ENCODE peak calls at places on chromosome 2, in six cellular contexts. B is effector memory CD4-positive, alpha-beta T cell; P is SIG-M5; L is NCI-H146; J is SK-MEL-5; Q is chondrocyte. G is an unnamed sample.

GRCh38 chr2:69083126-69083733 is 70.3 kb downstream of the ANTXR1 start:
- DNase-seq in B (no peak), P (no peak), Q (no peak), J (peak), L (no peak), G (peak)

GRCh38 chr2:28338046-28338753 is 54.5 kb upstream of the FOSL2 start:
- DNase-seq in J (no peak), B (no peak), Q (no peak), P (no peak), L (no peak), G (no peak)

GRCh38 chr2:28319118-28320008 is 73.3 kb upstream of the FOSL2 start:
- DNase-seq in J (no peak), L (no peak), Q (no peak), B (no peak), P (no peak), G (no peak)

GRCh38 chr2:153221506-153221905 is 257.1 kb downstream of the RPRM start:
- DNase-seq in L (no peak), P (no peak), Q (no peak), J (no peak), B (no peak), G (no peak)

GRCh38 chr2:84846732-84847131 is 34.2 kb downstream of the TRABD2A start:
- DNase-seq in J (no peak), L (no peak), Q (no peak), P (no peak), B (no peak), G (no peak)

GRCh38 chr2:239359194-239359912 is 41.5 kb downstream of the HDAC4 start:
- DNase-seq in P (no peak), L (no peak), Q (no peak), B (no peak), J (no peak), G (no peak)

GRCh38 chr2:71897145-71897495 is 250.5 kb downstream of the CYP26B1 start:
- DNase-seq in L (no peak), P (no peak), J (no peak), Q (no peak), B (no peak), G (no peak)

GRCh38 chr2:119463990-119464389 is 32.3 kb downstream of the TMEM37 start:
- DNase-seq in L (no peak), J (no peak), P (no peak), Q (no peak), B (no peak), G (no peak)

GRCh38 chr2:23420091-23420839 is 35.3 kb downstream of the KLHL29 start:
- DNase-seq in L (no peak), P (no peak), J (no peak), B (no peak), Q (no peak), G (no peak)

GRCh38 chr2:218631837-218632236 is 24.1 kb downstream of the PLCD4 start:
- DNase-seq in L (no peak), J (no peak), P (no peak), B (no peak), Q (no peak), G (no peak)

GRCh38 chr2:55163258-55163657 is 68.8 kb downstream of the CLHC1 start:
- DNase-seq in P (no peak), L (no peak), J (no peak), B (no peak), Q (no peak), G (peak)

GRCh38 chr2:72965770-72966430 is 48.6 kb downstream of the EMX1 start:
- DNase-seq in P (no peak), B (no peak), L (no peak), Q (peak), J (no peak), G (no peak)

GRCh38 chr2:224958873-224959272 is 83.4 kb downstream of the DOCK10 start:
- DNase-seq in L (no peak), J (peak), Q (no peak), P (no peak), B (no peak), G (no peak)

GRCh38 chr2:150479075-150479915 is 8.2 kb downstream of the RND3 start:
- DNase-seq in J (no peak), B (no peak), L (no peak), P (no peak), Q (no peak), G (no peak)

GRCh38 chr2:20095469-20095868 is 44.0 kb upstream of the LAPTM4A start:
- DNase-seq in Q (no peak), J (no peak), P (no peak), B (no peak), L (no peak), G (no peak)

GRCh38 chr2:205763708-205764501 is 81.6 kb downstream of the NRP2 start:
- DNase-seq in J (peak), L (peak), P (no peak), Q (no peak), B (no peak), G (peak)

GRCh38 chr2:43458002-43458628 is 137.7 kb downstream of the THADA start:
- DNase-seq in L (no peak), B (no peak), Q (no peak), J (no peak), P (no peak), G (no peak)

GRCh38 chr2:70211595-70211994 is 20.8 kb upstream of the C2orf42 start:
- DNase-seq in B (no peak), J (no peak), Q (no peak), L (no peak), P (no peak), G (no peak)

GRCh38 chr2:41966431-41966893 is 81.4 kb upstream of the PKDCC start:
- DNase-seq in Q (peak), J (peak), L (peak), B (no peak), P (no peak), G (peak)

GRCh38 chr2:28516950-28517349 is 21.1 kb downstream of the PLB1 start:
- DNase-seq in B (no peak), J (no peak), Q (no peak), L (no peak), P (no peak), G (no peak)

GRCh38 chr2:57842531-57842930 is 204.1 kb upstream of the VRK2 start:
- DNase-seq in J (peak), Q (no peak), P (no peak), L (no peak), B (no peak), G (no peak)

GRCh38 chr2:71223767-71224333 is 3.1 kb downstream of the PAIP2B start:
- DNase-seq in P (no peak), L (peak), Q (no peak), J (peak), B (no peak), G (peak)

GRCh38 chr2:237025090-237025865 is 60.4 kb upstream of the COPS8 start:
- DNase-seq in L (no peak), J (no peak), Q (no peak), P (no peak), B (no peak), G (peak)

GRCh38 chr2:166563894-166564293 is 69.8 kb upstream of the SCN7A start:
- DNase-seq in L (no peak), J (no peak), P (no peak), Q (no peak), B (no peak), G (no peak)

GRCh38 chr2:62968668-62969067 is 82.0 kb upstream of the OTX1 start:
- DNase-seq in Q (no peak), P (no peak), L (no peak), J (no peak), B (no peak), G (no peak)

GRCh38 chr2:236162804-236163482 is 5.2 kb downstream of the GBX2 start:
- DNase-seq in Q (no peak), J (no peak), B (no peak), L (no peak), P (no peak), G (peak)

GRCh38 chr2:48829036-48829435 is 73.5 kb upstream of the LHCGR start:
- DNase-seq in P (no peak), L (no peak), Q (no peak), B (no peak), J (no peak), G (no peak)

GRCh38 chr2:228543117-228543516 is 361.6 kb upstream of the SPHKAP start:
- DNase-seq in P (no peak), J (no peak), B (no peak), Q (no peak), L (no peak), G (no peak)

GRCh38 chr2:72095364-72095763 is 52.3 kb downstream of the CYP26B1 start:
- DNase-seq in Q (no peak), B (no peak), J (no peak), L (peak), P (no peak), G (no peak)

GRCh38 chr2:147663153-147663961 is 181.5 kb upstream of the ACVR2A start:
- DNase-seq in J (no peak), L (no peak), B (no peak), Q (no peak), P (no peak), G (no peak)

GRCh38 chr2:126220336-126220735 is 435.6 kb upstream of the GYPC start:
- DNase-seq in Q (no peak), P (no peak), B (no peak), J (no peak), L (no peak), G (no peak)

GRCh38 chr2:135005753-135006152 is 41.5 kb downstream of the MAP3K19 start:
- DNase-seq in Q (no peak), B (no peak), P (no peak), L (no peak), J (no peak), G (no peak)

GRCh38 chr2:105573910-105574655 is 170.6 kb upstream of the NCK2 start:
- DNase-seq in B (no peak), P (no peak), J (no peak), L (peak), Q (no peak), G (peak)

GRCh38 chr2:230326453-230327417 is at the start of gene SP140L:
- DNase-seq in B (peak), P (peak), Q (peak), L (no peak), J (peak), G (peak)

GRCh38 chr2:235432741-235433520 is 60.9 kb upstream of the AGAP1 start:
- DNase-seq in J (no peak), B (no peak), L (no peak), P (no peak), Q (peak), G (no peak)